ENCODE peak calls at places on chromosomes 13 and 19, in four cellular contexts. One of them, this sample, is unnamed.

GRCh38 chr13:21638319-21639282 is 32.3 kb upstream of the FGF9 start:
- DNase-seq in esophagus muscularis mucosa: no peak
- DNase-seq in IMR-90: peak
- DNase-seq in heart right ventricle: no peak
- DNase-seq in this sample: peak

GRCh38 chr19:19775891-19776205 is 42.9 kb upstream of the ZNF14 start:
- DNase-seq in esophagus muscularis mucosa: no peak
- DNase-seq in IMR-90: no peak
- DNase-seq in heart right ventricle: no peak
- DNase-seq in this sample: no peak

GRCh38 chr19:19403373-19403901 is 2.0 kb upstream of the GATAD2A start:
- DNase-seq in esophagus muscularis mucosa: no peak
- DNase-seq in IMR-90: peak
- DNase-seq in heart right ventricle: no peak
- DNase-seq in this sample: no peak

GRCh38 chr19:11018179-11018578 is 57.3 kb downstream of the SMARCA4 start:
- DNase-seq in esophagus muscularis mucosa: no peak
- DNase-seq in IMR-90: no peak
- DNase-seq in heart right ventricle: no peak
- DNase-seq in this sample: no peak

GRCh38 chr19:19627716-19628498 is at the start of gene LPAR2:
- DNase-seq in esophagus muscularis mucosa: no peak
- DNase-seq in IMR-90: no peak
- DNase-seq in heart right ventricle: no peak
- DNase-seq in this sample: peak

GRCh38 chr13:110921209-110921608 is 6.3 kb upstream of the ANKRD10 start:
- DNase-seq in esophagus muscularis mucosa: no peak
- DNase-seq in IMR-90: no peak
- DNase-seq in heart right ventricle: no peak
- DNase-seq in this sample: no peak

GRCh38 chr13:75633285-75633684 is 2.8 kb upstream of the LMO7 start:
- DNase-seq in esophagus muscularis mucosa: no peak
- DNase-seq in IMR-90: peak
- DNase-seq in heart right ventricle: no peak
- DNase-seq in this sample: no peak

GRCh38 chr19:1169921-1170885 is 3.9 kb downstream of the SBNO2 start:
- DNase-seq in esophagus muscularis mucosa: no peak
- DNase-seq in IMR-90: peak
- DNase-seq in heart right ventricle: no peak
- DNase-seq in this sample: no peak

GRCh38 chr13:27035892-27036235 is 135.7 kb downstream of the USP12 start:
- DNase-seq in esophagus muscularis mucosa: no peak
- DNase-seq in IMR-90: peak
- DNase-seq in heart right ventricle: no peak
- DNase-seq in this sample: no peak

GRCh38 chr13:49810464-49810824 is 18.0 kb upstream of the KPNA3 start:
- DNase-seq in esophagus muscularis mucosa: no peak
- DNase-seq in IMR-90: no peak
- DNase-seq in heart right ventricle: no peak
- DNase-seq in this sample: no peak

GRCh38 chr13:26619321-26619720 is 61.8 kb downstream of the WASF3 start:
- DNase-seq in esophagus muscularis mucosa: no peak
- DNase-seq in IMR-90: peak
- DNase-seq in heart right ventricle: no peak
- DNase-seq in this sample: no peak

GRCh38 chr19:38831142-38831605 is 420 bp downstream of the ECH1 start:
- DNase-seq in esophagus muscularis mucosa: no peak
- DNase-seq in IMR-90: peak
- DNase-seq in heart right ventricle: peak
- DNase-seq in this sample: no peak

GRCh38 chr13:28657784-28658538 is 969 bp upstream of the POMP start:
- DNase-seq in esophagus muscularis mucosa: no peak
- DNase-seq in IMR-90: peak
- DNase-seq in heart right ventricle: no peak
- DNase-seq in this sample: no peak

This sample was measured in CD4-positive, alpha-beta T cell.